ENCODE peak calls at places on chromosomes 12 and 14, in six cellular contexts. One of them, this sample, is unnamed.

GRCh38 chr12:128820723-128821432 is 2.9 kb downstream of the SLC15A4 start:
- DNase-seq in GM13977: peak
- DNase-seq in dorsolateral prefrontal cortex: no peak
- DNase-seq in CD4-positive, alpha-beta T cell: no peak
- DNase-seq in sigmoid colon: peak
- DNase-seq in tibial artery: no peak
- DNase-seq in this sample: no peak

GRCh38 chr14:61466905-61467280 is 145.5 kb downstream of the PRKCH start:
- DNase-seq in CD4-positive, alpha-beta T cell: no peak
- DNase-seq in tibial artery: no peak
- DNase-seq in sigmoid colon: no peak
- DNase-seq in dorsolateral prefrontal cortex: no peak
- DNase-seq in GM13977: no peak
- DNase-seq in this sample: no peak

GRCh38 chr14:100774164-100774537 is 47.5 kb downstream of the DLK1 start:
- DNase-seq in tibial artery: peak
- DNase-seq in sigmoid colon: peak
- DNase-seq in dorsolateral prefrontal cortex: peak
- DNase-seq in CD4-positive, alpha-beta T cell: no peak
- DNase-seq in GM13977: peak
- DNase-seq in this sample: no peak

GRCh38 chr12:52291267-52291935 is at the start of gene KRT81:
- DNase-seq in sigmoid colon: no peak
- DNase-seq in CD4-positive, alpha-beta T cell: no peak
- DNase-seq in dorsolateral prefrontal cortex: peak
- DNase-seq in tibial artery: no peak
- DNase-seq in GM13977: peak
- DNase-seq in this sample: no peak

GRCh38 chr12:6688543-6688999 is 604 bp downstream of the ZNF384 start:
- DNase-seq in dorsolateral prefrontal cortex: peak
- DNase-seq in sigmoid colon: no peak
- DNase-seq in GM13977: no peak
- DNase-seq in CD4-positive, alpha-beta T cell: peak
- DNase-seq in tibial artery: no peak
- DNase-seq in this sample: no peak

GRCh38 chr14:64447890-64448667 is 17.2 kb upstream of the AKAP5 start:
- DNase-seq in tibial artery: no peak
- DNase-seq in dorsolateral prefrontal cortex: no peak
- DNase-seq in CD4-positive, alpha-beta T cell: no peak
- DNase-seq in sigmoid colon: no peak
- DNase-seq in GM13977: no peak
- DNase-seq in this sample: no peak

GRCh38 chr12:18468521-18469075 is 207.3 kb downstream of the PIK3C2G start:
- DNase-seq in GM13977: no peak
- DNase-seq in sigmoid colon: no peak
- DNase-seq in CD4-positive, alpha-beta T cell: no peak
- DNase-seq in tibial artery: no peak
- DNase-seq in dorsolateral prefrontal cortex: no peak
- DNase-seq in this sample: no peak

GRCh38 chr14:55451398-55451797 is 11.0 kb upstream of the TBPL2 start:
- DNase-seq in GM13977: no peak
- DNase-seq in CD4-positive, alpha-beta T cell: no peak
- DNase-seq in sigmoid colon: no peak
- DNase-seq in dorsolateral prefrontal cortex: no peak
- DNase-seq in tibial artery: no peak
- DNase-seq in this sample: no peak

GRCh38 chr12:102522768-102523167 is 42.4 kb upstream of the IGF1 start:
- DNase-seq in dorsolateral prefrontal cortex: no peak
- DNase-seq in sigmoid colon: no peak
- DNase-seq in CD4-positive, alpha-beta T cell: no peak
- DNase-seq in GM13977: no peak
- DNase-seq in tibial artery: no peak
- DNase-seq in this sample: no peak

GRCh38 chr12:94305293-94305957 is 154.2 kb downstream of the CEP83 start:
- DNase-seq in tibial artery: no peak
- DNase-seq in GM13977: no peak
- DNase-seq in sigmoid colon: no peak
- DNase-seq in dorsolateral prefrontal cortex: no peak
- DNase-seq in CD4-positive, alpha-beta T cell: no peak
- DNase-seq in this sample: no peak

GRCh38 chr12:105036937-105037649 is 47.2 kb downstream of the ALDH1L2 start:
- DNase-seq in tibial artery: no peak
- DNase-seq in dorsolateral prefrontal cortex: no peak
- DNase-seq in GM13977: no peak
- DNase-seq in sigmoid colon: no peak
- DNase-seq in CD4-positive, alpha-beta T cell: no peak
- DNase-seq in this sample: no peak

GRCh38 chr12:67693895-67694294 is 45.4 kb downstream of the DYRK2 start:
- DNase-seq in GM13977: no peak
- DNase-seq in tibial artery: no peak
- DNase-seq in sigmoid colon: no peak
- DNase-seq in dorsolateral prefrontal cortex: no peak
- DNase-seq in CD4-positive, alpha-beta T cell: no peak
- DNase-seq in this sample: no peak

GRCh38 chr12:122182887-122183587 is at the start of gene LRRC43:
- DNase-seq in CD4-positive, alpha-beta T cell: peak
- DNase-seq in sigmoid colon: no peak
- DNase-seq in GM13977: peak
- DNase-seq in dorsolateral prefrontal cortex: no peak
- DNase-seq in tibial artery: no peak
- DNase-seq in this sample: peak

GRCh38 chr12:6104842-6105241 is 19.6 kb downstream of the VWF start:
- DNase-seq in CD4-positive, alpha-beta T cell: no peak
- DNase-seq in tibial artery: no peak
- DNase-seq in GM13977: no peak
- DNase-seq in sigmoid colon: no peak
- DNase-seq in dorsolateral prefrontal cortex: no peak
- DNase-seq in this sample: no peak

GRCh38 chr12:49866859-49867579 is 24.1 kb upstream of the BCDIN3D start:
- DNase-seq in dorsolateral prefrontal cortex: peak
- DNase-seq in tibial artery: peak
- DNase-seq in GM13977: peak
- DNase-seq in sigmoid colon: peak
- DNase-seq in CD4-positive, alpha-beta T cell: peak
- DNase-seq in this sample: peak

GRCh38 chr12:122979001-122979907 is 1.2 kb upstream of the ARL6IP4 start:
- DNase-seq in tibial artery: peak
- DNase-seq in dorsolateral prefrontal cortex: no peak
- DNase-seq in sigmoid colon: no peak
- DNase-seq in CD4-positive, alpha-beta T cell: no peak
- DNase-seq in GM13977: no peak
- DNase-seq in this sample: no peak

GRCh38 chr12:6273209-6273928 is 37.1 kb upstream of the PLEKHG6 start:
- DNase-seq in dorsolateral prefrontal cortex: no peak
- DNase-seq in CD4-positive, alpha-beta T cell: no peak
- DNase-seq in GM13977: no peak
- DNase-seq in sigmoid colon: peak
- DNase-seq in tibial artery: no peak
- DNase-seq in this sample: no peak

GRCh38 chr14:20197459-20197858 is 6.8 kb downstream of the OR11G2 start:
- DNase-seq in CD4-positive, alpha-beta T cell: no peak
- DNase-seq in tibial artery: no peak
- DNase-seq in sigmoid colon: no peak
- DNase-seq in dorsolateral prefrontal cortex: no peak
- DNase-seq in GM13977: no peak
- DNase-seq in this sample: no peak

GRCh38 chr12:79674629-79675028 is 16.1 kb downstream of the PAWR start:
- DNase-seq in sigmoid colon: no peak
- DNase-seq in CD4-positive, alpha-beta T cell: no peak
- DNase-seq in tibial artery: no peak
- DNase-seq in dorsolateral prefrontal cortex: no peak
- DNase-seq in GM13977: no peak
- DNase-seq in this sample: no peak

GRCh38 chr12:79676579-79676978 is 14.2 kb downstream of the PAWR start:
- DNase-seq in CD4-positive, alpha-beta T cell: no peak
- DNase-seq in dorsolateral prefrontal cortex: no peak
- DNase-seq in GM13977: no peak
- DNase-seq in sigmoid colon: no peak
- DNase-seq in tibial artery: no peak
- DNase-seq in this sample: no peak

GRCh38 chr12:79677667-79678066 is 13.1 kb downstream of the PAWR start:
- DNase-seq in GM13977: no peak
- DNase-seq in dorsolateral prefrontal cortex: no peak
- DNase-seq in CD4-positive, alpha-beta T cell: no peak
- DNase-seq in sigmoid colon: no peak
- DNase-seq in tibial artery: no peak
- DNase-seq in this sample: no peak

GRCh38 chr12:79678306-79678705 is 12.5 kb downstream of the PAWR start:
- DNase-seq in sigmoid colon: no peak
- DNase-seq in CD4-positive, alpha-beta T cell: no peak
- DNase-seq in tibial artery: no peak
- DNase-seq in dorsolateral prefrontal cortex: no peak
- DNase-seq in GM13977: no peak
- DNase-seq in this sample: no peak

GRCh38 chr12:79673334-79673733 is 17.4 kb downstream of the PAWR start:
- DNase-seq in dorsolateral prefrontal cortex: no peak
- DNase-seq in CD4-positive, alpha-beta T cell: no peak
- DNase-seq in sigmoid colon: no peak
- DNase-seq in tibial artery: no peak
- DNase-seq in GM13977: no peak
- DNase-seq in this sample: no peak
- TF ChIP-seq CTCF in dorsolateral prefrontal cortex: no peak
- TF ChIP-seq CTCF in CD4-positive, alpha-beta T cell: no peak
- TF ChIP-seq CTCF in sigmoid colon: no peak
- TF ChIP-seq CTCF in tibial artery: no peak
- TF ChIP-seq CTCF in GM13977: no peak
- TF ChIP-seq CTCF in this sample: no peak

GRCh38 chr12:30754750-30755394 is at the start of gene CAPRIN2:
- DNase-seq in CD4-positive, alpha-beta T cell: peak
- DNase-seq in tibial artery: peak
- DNase-seq in dorsolateral prefrontal cortex: peak
- DNase-seq in GM13977: peak
- DNase-seq in sigmoid colon: peak
- DNase-seq in this sample: peak

GRCh38 chr12:30753761-30754382 is 879 bp downstream of the CAPRIN2 start:
- DNase-seq in CD4-positive, alpha-beta T cell: no peak
- DNase-seq in sigmoid colon: no peak
- DNase-seq in tibial artery: no peak
- DNase-seq in GM13977: no peak
- DNase-seq in dorsolateral prefrontal cortex: no peak
- DNase-seq in this sample: no peak

GRCh38 chr12:30752255-30752654 is 2.5 kb downstream of the CAPRIN2 start:
- DNase-seq in GM13977: no peak
- DNase-seq in tibial artery: no peak
- DNase-seq in CD4-positive, alpha-beta T cell: no peak
- DNase-seq in sigmoid colon: no peak
- DNase-seq in dorsolateral prefrontal cortex: no peak
- DNase-seq in this sample: no peak

GRCh38 chr12:30754383-30754749 is 385 bp downstream of the CAPRIN2 start:
- DNase-seq in GM13977: no peak
- DNase-seq in dorsolateral prefrontal cortex: no peak
- DNase-seq in tibial artery: no peak
- DNase-seq in CD4-positive, alpha-beta T cell: no peak
- DNase-seq in sigmoid colon: no peak
- DNase-seq in this sample: no peak

DNA sequence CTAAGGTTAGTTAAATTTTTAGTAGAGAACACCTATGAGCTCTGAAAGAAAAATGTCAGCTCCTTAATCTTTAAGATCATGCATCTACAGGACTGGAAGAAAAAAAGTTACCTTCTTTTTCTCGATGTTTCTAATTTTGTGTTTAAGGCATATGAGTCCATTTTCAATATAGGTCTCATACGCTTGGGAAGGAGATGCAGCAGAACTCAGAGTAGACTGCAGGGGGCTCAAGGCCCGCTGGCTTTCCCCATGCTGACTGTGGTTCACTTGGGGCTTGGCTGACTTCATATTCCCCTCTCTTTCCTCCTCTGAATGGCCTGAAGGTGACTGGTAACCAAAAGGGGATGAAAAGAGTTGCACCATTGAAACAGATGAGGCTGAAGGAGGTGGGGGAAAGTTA is 1.5 kb downstream of the CAPRIN2 start:
- DNase-seq in tibial artery: no peak
- DNase-seq in CD4-positive, alpha-beta T cell: no peak
- DNase-seq in dorsolateral prefrontal cortex: no peak
- DNase-seq in GM13977: peak
- DNase-seq in sigmoid colon: no peak
- DNase-seq in this sample: no peak
- TF ChIP-seq CTCF in tibial artery: no peak
- TF ChIP-seq CTCF in CD4-positive, alpha-beta T cell: no peak
- TF ChIP-seq CTCF in dorsolateral prefrontal cortex: no peak
- TF ChIP-seq CTCF in GM13977: peak
- TF ChIP-seq CTCF in sigmoid colon: no peak
- TF ChIP-seq CTCF in this sample: peak

GRCh38 chr14:74945261-74945851 is 10.0 kb downstream of the PGF start:
- DNase-seq in tibial artery: no peak
- DNase-seq in dorsolateral prefrontal cortex: no peak
- DNase-seq in GM13977: no peak
- DNase-seq in sigmoid colon: peak
- DNase-seq in CD4-positive, alpha-beta T cell: no peak
- DNase-seq in this sample: peak
- TF ChIP-seq CTCF in tibial artery: no peak
- TF ChIP-seq CTCF in dorsolateral prefrontal cortex: peak
- TF ChIP-seq CTCF in GM13977: peak
- TF ChIP-seq CTCF in sigmoid colon: peak
- TF ChIP-seq CTCF in CD4-positive, alpha-beta T cell: peak
- TF ChIP-seq CTCF in this sample: peak

DNA sequence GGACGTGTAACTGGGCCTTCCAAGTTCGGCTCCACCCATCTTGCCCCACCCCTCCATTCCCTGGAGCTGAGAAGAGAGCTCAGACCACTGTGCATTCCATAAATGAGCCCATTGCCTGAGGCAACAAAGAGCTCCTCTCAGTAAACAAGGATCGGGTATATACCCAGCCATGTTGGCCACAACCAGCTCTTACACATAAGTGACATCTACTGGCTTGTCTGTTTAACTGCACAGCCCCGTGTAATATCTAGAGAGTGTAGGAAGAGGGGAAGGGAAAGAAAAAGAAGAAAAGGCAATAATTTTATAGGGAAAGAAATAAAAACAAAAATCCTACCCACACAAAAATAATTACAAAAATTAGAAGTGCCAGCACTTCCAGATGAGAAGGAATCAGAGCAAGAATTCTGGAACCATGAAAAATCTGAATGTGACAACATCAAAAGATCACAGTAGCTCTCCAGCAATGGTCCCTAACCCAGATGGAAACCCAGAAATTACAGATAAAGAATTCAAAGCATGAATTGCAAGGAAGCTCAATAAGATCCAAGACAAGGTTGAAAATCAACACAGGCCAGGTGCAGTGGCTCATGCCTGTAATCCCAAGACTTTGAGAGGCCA is 308.1 kb downstream of the RPAP3 start:
- DNase-seq in dorsolateral prefrontal cortex: no peak
- DNase-seq in GM13977: peak
- DNase-seq in CD4-positive, alpha-beta T cell: peak
- DNase-seq in sigmoid colon: no peak
- DNase-seq in tibial artery: no peak
- DNase-seq in this sample: no peak
- TF ChIP-seq CTCF in dorsolateral prefrontal cortex: no peak
- TF ChIP-seq CTCF in GM13977: peak
- TF ChIP-seq CTCF in CD4-positive, alpha-beta T cell: peak
- TF ChIP-seq CTCF in sigmoid colon: peak
- TF ChIP-seq CTCF in tibial artery: no peak
- TF ChIP-seq CTCF in this sample: no peak

DNA sequence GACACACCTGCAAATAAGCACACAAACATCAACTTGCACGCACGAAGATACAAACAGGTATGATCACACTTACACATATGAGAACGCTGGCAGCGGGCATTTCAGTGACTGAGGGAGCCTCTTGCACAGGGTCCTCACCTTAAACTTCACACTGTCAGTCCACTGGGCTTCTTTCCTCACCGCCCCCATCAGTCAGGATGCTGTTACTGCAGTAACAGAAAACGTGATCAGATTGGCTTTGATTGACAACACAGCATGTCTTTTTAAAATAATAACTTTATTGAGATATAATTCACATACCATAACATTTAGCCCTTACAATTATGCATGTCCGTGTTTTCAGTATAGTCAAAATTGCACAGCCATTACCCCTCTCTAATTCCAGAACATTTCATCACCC is 8.2 kb downstream of the CCDC197 start:
- DNase-seq in CD4-positive, alpha-beta T cell: no peak
- DNase-seq in sigmoid colon: no peak
- DNase-seq in tibial artery: no peak
- DNase-seq in GM13977: peak
- DNase-seq in dorsolateral prefrontal cortex: no peak
- DNase-seq in this sample: no peak
- TF ChIP-seq CTCF in CD4-positive, alpha-beta T cell: no peak
- TF ChIP-seq CTCF in sigmoid colon: no peak
- TF ChIP-seq CTCF in tibial artery: peak
- TF ChIP-seq CTCF in GM13977: peak
- TF ChIP-seq CTCF in dorsolateral prefrontal cortex: no peak
- TF ChIP-seq CTCF in this sample: peak